ENCODE peak calls at places on chromosomes 12 and 14, in five cellular contexts. Q, K, O, J and Z are unnamed samples.

GRCh38 chr12:3885179-3886094 is 12.2 kb upstream of the PARP11 start:
- DNase-seq in O (no peak), Q (no peak), K (no peak), J (peak), Z (no peak)

GRCh38 chr14:102085503-102085902 is 1.3 kb downstream of the HSP90AA1 start:
- DNase-seq in O (no peak), J (no peak), Q (no peak), K (no peak), Z (no peak)

GRCh38 chr12:105172037-105172436 is 63.9 kb downstream of the APPL2 start:
- DNase-seq in O (no peak), J (no peak), Q (no peak), K (no peak), Z (no peak)

GRCh38 chr12:101459642-101460346 is 15.3 kb upstream of the SPIC start:
- DNase-seq in J (peak), Q (no peak), K (no peak), O (peak), Z (no peak)

GRCh38 chr12:57521475-57522018 is 1.1 kb upstream of the MBD6 start:
- DNase-seq in Q (peak), J (no peak), O (peak), K (no peak), Z (peak)

GRCh38 chr12:25504744-25505143 is 48.3 kb downstream of the LMNTD1 start:
- DNase-seq in K (no peak), Q (no peak), O (no peak), J (no peak), Z (no peak)

GRCh38 chr14:57871487-57872080 is 5.7 kb upstream of the SLC35F4 start:
- DNase-seq in J (peak), O (no peak), K (no peak), Q (no peak), Z (no peak)

GRCh38 chr12:2221030-2221621 is 168.3 kb downstream of the CACNA1C start:
- DNase-seq in K (no peak), O (no peak), Q (no peak), J (no peak), Z (no peak)

GRCh38 chr14:34043627-34044372 is 92.9 kb upstream of the EGLN3 start:
- DNase-seq in K (peak), O (no peak), J (no peak), Q (no peak), Z (no peak)

GRCh38 chr14:85529803-85530574 is at the start of gene FLRT2:
- DNase-seq in K (no peak), Q (peak), J (peak), O (peak), Z (no peak)

GRCh38 chr12:130830246-130830551 is 8.9 kb downstream of the STX2 start:
- DNase-seq in Q (no peak), O (no peak), J (no peak), K (no peak), Z (no peak)

GRCh38 chr12:132604108-132605054 is 6.0 kb downstream of the LRCOL1 start:
- DNase-seq in O (no peak), J (no peak), Q (peak), K (no peak), Z (no peak)

GRCh38 chr12:54958048-54958658 is 26.4 kb downstream of the TESPA1 start:
- DNase-seq in J (peak), O (no peak), K (no peak), Q (peak), Z (peak)

GRCh38 chr14:63656194-63656593 is 14.5 kb upstream of the WDR89 start:
- DNase-seq in J (no peak), K (no peak), O (no peak), Q (no peak), Z (no peak)

GRCh38 chr14:70239802-70240201 is 51.1 kb upstream of the SLC8A3 start:
- DNase-seq in Q (no peak), J (no peak), K (peak), O (no peak), Z (no peak)

GRCh38 chr14:71498151-71498734 is 434.0 kb upstream of the RGS6 start:
- DNase-seq in Q (no peak), K (no peak), J (peak), O (no peak), Z (no peak)

DNA sequence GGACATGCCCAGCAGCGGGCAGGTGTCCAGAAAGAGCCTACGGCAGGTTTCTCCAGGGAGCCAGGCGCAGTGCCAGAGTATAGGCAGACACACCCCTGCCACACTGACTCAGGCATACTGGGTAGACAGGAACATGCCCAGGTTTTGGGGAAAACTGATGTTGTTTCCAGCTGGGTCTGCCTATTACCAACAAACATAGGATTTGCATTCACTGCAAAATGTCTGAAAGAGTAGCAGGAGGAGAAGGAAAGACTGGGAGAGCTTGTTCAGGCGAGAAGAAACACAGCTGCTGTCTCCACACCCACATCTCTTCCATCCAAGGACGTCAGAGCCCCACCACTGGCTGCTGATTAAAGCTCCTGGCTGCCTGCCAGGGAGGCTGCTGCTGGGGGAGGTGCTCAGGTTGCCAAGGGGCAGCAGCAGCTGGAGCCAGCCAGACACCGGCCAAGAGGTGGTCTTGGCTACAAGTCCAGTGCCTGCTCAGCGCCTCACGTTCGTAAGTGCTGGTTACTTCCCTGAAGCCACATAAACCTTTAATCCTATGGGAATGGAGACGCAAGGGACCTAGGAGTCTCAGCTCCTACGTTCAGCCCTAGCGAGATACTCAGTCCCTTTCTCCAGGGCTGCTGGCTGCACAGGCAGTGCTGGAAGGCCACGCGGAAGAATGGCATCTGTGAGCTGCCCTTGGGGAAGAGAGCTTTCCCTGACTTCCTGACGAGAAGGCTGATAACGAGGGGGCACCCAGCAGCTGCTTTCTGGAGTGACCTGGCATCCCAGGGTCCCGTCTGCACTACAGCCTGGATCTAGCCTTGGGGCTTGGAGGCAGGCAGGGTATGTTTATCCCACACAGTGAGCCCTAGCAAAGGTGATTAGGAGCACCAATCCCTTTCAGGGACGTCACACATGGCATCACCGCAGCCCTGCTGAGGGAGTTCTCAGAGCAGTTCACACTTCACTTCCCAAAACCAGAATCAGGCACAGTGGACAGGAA is 58.1 kb downstream of the PLEKHG3 start:
- DNase-seq in Q (peak), J (peak), O (peak), K (no peak), Z (peak)
- TF ChIP-seq CTCF in Q (no peak), J (no peak), O (no peak), K (no peak), Z (no peak)

GRCh38 chr12:120639771-120640721 is at the start of gene CABP1:
- DNase-seq in J (no peak), Q (no peak), K (peak), O (no peak), Z (peak)
- TF ChIP-seq CTCF in J (no peak), Q (no peak), K (peak), O (no peak), Z (peak)

GRCh38 chr14:36449903-36450302 is 70.1 kb downstream of the NKX2-1 start:
- DNase-seq in Q (no peak), K (no peak), O (no peak), J (no peak), Z (no peak)
- TF ChIP-seq CTCF in Q (no peak), K (no peak), O (no peak), J (no peak), Z (no peak)

GRCh38 chr14:65937804-65938316 is 525.3 kb downstream of the FUT8 start:
- DNase-seq in J (no peak), K (no peak), Q (no peak), O (no peak), Z (no peak)

GRCh38 chr14:65941091-65941490 is 528.6 kb downstream of the FUT8 start:
- DNase-seq in J (no peak), Q (no peak), O (no peak), K (no peak), Z (no peak)

GRCh38 chr14:65939184-65939583 is 526.7 kb downstream of the FUT8 start:
- DNase-seq in J (no peak), Q (no peak), O (no peak), K (no peak), Z (no peak)

GRCh38 chr14:65938738-65939137 is 526.2 kb downstream of the FUT8 start:
- DNase-seq in J (no peak), O (no peak), K (no peak), Q (no peak), Z (no peak)

DNA sequence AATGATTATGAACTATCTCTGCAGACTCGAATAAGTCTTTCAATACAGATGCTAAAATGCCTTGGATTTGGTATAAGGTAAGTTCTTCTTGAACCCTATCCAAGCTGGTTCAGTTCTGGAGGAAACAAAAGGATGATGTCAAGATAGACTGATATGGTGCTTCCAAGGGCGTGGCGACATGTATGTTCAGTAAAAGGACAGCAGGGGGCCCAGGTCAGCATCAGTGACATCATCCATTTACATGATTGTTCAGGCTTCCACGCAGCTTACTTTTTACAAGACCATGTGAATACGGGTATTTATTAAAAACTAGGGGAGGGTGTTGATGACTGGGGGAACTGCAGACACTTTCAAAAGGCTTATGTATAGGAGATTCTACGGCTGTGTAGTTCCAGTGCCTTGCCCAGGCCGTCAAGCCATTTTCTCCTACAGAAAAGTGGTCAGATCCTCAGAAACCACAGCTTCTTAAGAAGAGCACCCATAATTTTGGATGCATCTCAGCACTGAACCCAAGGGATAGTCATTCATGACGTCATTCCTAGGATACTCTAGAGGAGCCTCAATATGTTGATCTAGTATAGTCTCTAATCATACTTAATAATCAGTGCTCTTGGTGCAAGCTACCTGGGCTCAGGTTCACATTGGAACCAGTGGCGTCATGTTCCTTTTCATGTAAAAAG is 527.7 kb downstream of the FUT8 start:
- DNase-seq in J (no peak), Q (no peak), O (no peak), K (no peak), Z (no peak)
- TF ChIP-seq CTCF in J (peak), Q (no peak), O (no peak), K (peak), Z (peak)

GRCh38 chr12:89417246-89417977 is 65.1 kb upstream of the DUSP6 start:
- DNase-seq in J (peak), K (no peak), Q (no peak), O (no peak), Z (no peak)
- TF ChIP-seq CTCF in J (no peak), K (no peak), Q (no peak), O (no peak), Z (no peak)

DNA sequence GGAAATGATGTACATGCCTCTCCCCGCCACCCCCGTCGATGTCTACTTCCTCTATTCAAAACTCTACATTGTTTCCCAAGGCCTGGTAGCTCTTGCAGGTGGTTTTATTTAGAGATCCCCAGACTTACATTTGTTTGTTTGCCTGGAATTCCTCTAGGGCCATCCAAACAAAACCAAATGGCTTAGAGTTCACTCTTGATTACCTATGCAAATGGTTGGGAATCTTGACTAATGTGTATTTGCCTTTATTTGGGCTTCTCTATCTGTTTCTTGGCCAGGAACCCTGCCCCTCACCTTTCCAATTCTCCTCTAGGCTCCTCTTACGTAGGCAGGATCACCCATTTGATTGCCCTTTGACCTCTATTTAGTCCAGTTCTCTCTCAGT is 123.1 kb upstream of the DYRK2 start:
- DNase-seq in K (no peak), Q (no peak), J (no peak), O (no peak), Z (no peak)
- TF ChIP-seq CTCF in K (no peak), Q (no peak), J (no peak), O (no peak), Z (no peak)